ENCODE peak calls at places on chromosomes 2 and 18, in eight cellular contexts. N is bronchial epithelial cell; U is CD8-positive, alpha-beta T cell; O is fibroblast of mammary gland; G is tibial artery; X is lung; K is psoas muscle; P is ovary. F is an unnamed sample.

GRCh38 chr2:113283704-113284284 is 5.1 kb upstream of the PAX8 start:
- DNase-seq in G (peak; percentile 62), N (peak; percentile 88), X (peak; percentile 83), P (peak; percentile 49), O (peak; percentile 86), U (no peak), K (peak; percentile 49), F (no peak)

GRCh38 chr2:152464853-152465470 is 130.0 kb downstream of the FMNL2 start:
- DNase-seq in O (peak; percentile 33), P (peak; percentile 49), K (no peak), N (no peak), G (no peak), U (no peak), X (no peak), F (no peak)

GRCh38 chr2:30756051-30756719 is 51.1 kb downstream of the CAPN13 start:
- DNase-seq in G (no peak), P (no peak), X (no peak), O (no peak), K (no peak), N (peak; percentile 56), U (no peak), F (no peak)

GRCh38 chr2:168216351-168217005 is 30.9 kb downstream of the STK39 start:
- DNase-seq in O (peak; percentile 58), G (no peak), U (no peak), K (no peak), X (no peak), P (no peak), N (no peak), F (no peak)

GRCh38 chr2:214011676-214012075 is 399.2 kb upstream of the VWC2L start:
- DNase-seq in N (no peak), P (no peak), O (no peak), G (no peak), X (no peak), K (no peak), U (no peak), F (no peak)

GRCh38 chr18:69172046-69172445 is 228.6 kb upstream of the DOK6 start:
- DNase-seq in P (no peak), O (peak; percentile 19), N (peak; percentile 13), X (no peak), U (no peak), G (no peak), K (no peak), F (no peak)

GRCh38 chr2:197240018-197240712 is 70.4 kb downstream of the ANKRD44 start:
- DNase-seq in U (no peak), N (no peak), G (no peak), P (no peak), K (no peak), O (no peak), X (no peak), F (no peak)

GRCh38 chr2:27627963-27628766 is 647 bp downstream of the CCDC121 start:
- DNase-seq in X (no peak), K (no peak), N (peak; percentile 98), P (no peak), O (peak; percentile 95), G (no peak), U (no peak), F (no peak)

DNA sequence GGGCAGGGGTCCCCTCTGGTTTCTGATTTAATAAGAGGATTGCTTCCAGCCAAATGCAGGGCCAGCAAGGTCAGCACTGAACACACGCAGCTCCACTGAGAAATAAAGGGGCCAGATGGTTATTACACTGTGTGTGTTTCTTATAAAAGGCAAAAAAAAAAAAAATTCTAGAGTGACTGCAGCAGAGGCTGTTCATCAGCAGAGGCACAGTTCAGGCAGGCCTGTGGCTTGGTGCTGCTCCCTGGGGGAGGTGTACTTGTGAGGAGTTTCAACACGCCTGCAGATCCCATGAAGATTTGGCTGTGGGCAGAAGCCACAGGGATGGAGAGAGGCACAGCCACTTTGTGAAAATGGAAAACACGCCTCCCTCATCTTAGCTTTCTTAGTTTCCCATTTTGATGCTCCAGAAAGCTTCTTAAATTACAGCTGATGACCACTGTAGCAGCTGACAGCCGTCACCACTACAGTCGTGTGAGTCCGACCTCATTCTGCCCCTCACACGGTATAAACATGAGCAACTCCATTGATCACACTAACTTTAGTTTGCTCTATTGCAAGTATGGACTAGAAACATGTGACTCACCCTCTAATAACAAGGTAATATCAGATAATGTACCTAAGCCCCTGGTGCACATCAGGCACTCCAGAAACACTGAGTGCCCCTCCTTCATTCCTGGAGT is 726.5 kb upstream of the RAB6C start:
- DNase-seq in G (no peak), K (no peak), X (no peak), O (no peak), U (no peak), N (peak; percentile 85), P (no peak), F (no peak)
- TF ChIP-seq CTCF in G (no peak), K (no peak), X (no peak), O (no peak), U (no peak), N (no peak), P (no peak), F (no peak)

DNA sequence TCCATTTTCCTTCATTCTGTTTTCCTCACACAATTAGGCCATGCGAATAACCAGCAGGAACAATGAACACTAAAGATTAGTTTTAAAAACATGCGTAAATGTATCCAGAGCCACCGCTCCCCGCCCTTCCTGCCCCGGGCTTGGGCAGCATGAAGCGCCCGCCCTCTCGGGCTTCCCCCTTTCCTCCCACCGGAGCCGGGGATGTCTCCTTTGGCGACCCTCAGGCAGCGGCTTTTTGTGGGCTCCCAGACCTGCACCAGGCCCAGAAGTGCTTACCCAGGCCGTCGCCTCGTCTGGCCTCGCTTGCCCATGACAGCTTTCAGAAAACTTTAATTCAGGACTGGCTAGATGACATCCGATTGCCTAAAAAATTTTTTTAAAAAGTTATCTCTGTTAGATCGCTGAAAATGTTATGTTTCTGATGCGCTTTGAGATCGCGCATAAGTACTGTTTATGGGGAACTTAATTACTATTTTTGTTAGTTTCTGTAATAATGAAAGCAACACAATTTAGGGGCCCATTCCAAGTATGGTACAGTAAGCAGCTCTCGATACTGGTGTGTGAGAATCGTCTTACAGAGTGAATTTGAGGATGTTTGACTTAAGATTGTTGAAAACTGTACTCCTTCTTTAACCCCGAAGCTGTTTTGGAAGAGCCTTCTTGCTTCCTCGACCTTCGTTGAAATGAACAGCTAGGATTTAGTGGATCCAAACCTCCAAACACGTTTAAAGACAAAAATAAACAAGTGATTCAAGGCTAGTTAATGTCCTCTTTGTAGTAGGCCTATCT is 1.1 kb downstream of the MAP3K20 start:
- DNase-seq in U (no peak), K (peak; percentile 51), O (peak; percentile 55), G (peak; percentile 56), N (peak; percentile 56), X (no peak), P (peak; percentile 69), F (no peak)
- TF ChIP-seq CTCF in U (no peak), K (no peak), O (no peak), G (no peak), N (no peak), X (no peak), P (no peak), F (no peak)

GRCh38 chr2:166613226-166613625 is 119.2 kb upstream of the SCN7A start:
- DNase-seq in N (no peak), X (no peak), P (no peak), G (no peak), K (no peak), O (no peak), U (no peak), F (no peak)

GRCh38 chr2:166610180-166610919 is 116.3 kb upstream of the SCN7A start:
- DNase-seq in X (no peak), K (peak; percentile 10), G (no peak), U (no peak), N (no peak), O (no peak), P (no peak), F (no peak)

GRCh38 chr2:166614027-166614426 is 120.0 kb upstream of the SCN7A start:
- DNase-seq in O (no peak), X (no peak), K (no peak), P (no peak), G (no peak), N (no peak), U (no peak), F (no peak)

GRCh38 chr2:166612214-166612613 is 118.2 kb upstream of the SCN7A start:
- DNase-seq in O (no peak), U (no peak), X (no peak), P (no peak), K (no peak), N (no peak), G (no peak), F (no peak)

DNA sequence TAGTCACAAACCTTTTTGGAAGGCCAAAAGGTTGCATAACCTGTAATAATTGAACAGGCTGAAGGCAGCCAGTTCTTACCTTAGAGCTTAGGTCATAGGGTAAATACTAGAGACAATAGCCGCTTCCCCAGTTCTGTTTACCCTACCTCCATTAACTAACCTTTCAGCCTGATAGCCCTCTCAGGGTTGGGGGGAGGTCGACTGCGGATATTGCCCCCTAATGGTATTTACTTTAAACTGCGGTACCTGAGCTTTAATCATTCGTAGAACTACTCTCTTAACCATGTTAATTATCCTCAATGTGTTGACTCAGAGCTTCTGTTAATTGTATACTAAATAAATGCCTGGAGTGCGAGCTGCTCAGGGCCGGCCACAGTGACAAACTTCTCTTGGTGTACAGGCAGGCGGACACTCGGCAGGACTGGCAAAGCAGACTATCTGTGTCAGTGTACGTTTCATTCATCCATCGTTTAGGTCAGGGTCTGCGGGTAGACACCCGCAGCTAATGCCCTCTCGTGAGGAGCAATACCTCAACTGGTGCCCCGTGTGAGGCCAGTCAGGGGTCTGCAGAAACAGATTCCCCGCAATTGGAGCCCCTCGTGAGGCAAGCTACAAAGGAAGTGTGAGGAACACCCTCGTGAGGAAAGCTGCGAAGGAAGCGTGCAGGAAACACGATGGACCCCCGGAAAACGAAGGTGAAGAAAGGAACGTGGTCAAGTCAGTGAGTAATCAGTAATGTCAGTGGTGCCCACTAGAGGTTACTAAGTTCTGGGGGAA is 115.3 kb upstream of the SCN7A start:
- DNase-seq in P (no peak), G (no peak), X (no peak), U (no peak), O (no peak), K (no peak), N (no peak), F (no peak)
- TF ChIP-seq CTCF in P (no peak), G (no peak), X (no peak), U (no peak), O (no peak), K (no peak), N (no peak), F (no peak)

GRCh38 chr2:22901471-22901870 is 483.5 kb upstream of the KLHL29 start:
- DNase-seq in O (no peak), G (no peak), P (no peak), K (no peak), N (peak; percentile 59), U (no peak), X (no peak), F (no peak)

GRCh38 chr2:22903616-22904015 is 481.4 kb upstream of the KLHL29 start:
- DNase-seq in X (no peak), U (no peak), K (no peak), O (no peak), G (no peak), P (no peak), N (no peak), F (no peak)

GRCh38 chr2:22907330-22907729 is 477.6 kb upstream of the KLHL29 start:
- DNase-seq in P (no peak), G (no peak), O (no peak), X (peak; percentile 73), U (no peak), K (no peak), N (no peak), F (no peak)

GRCh38 chr2:22902662-22903165 is 482.3 kb upstream of the KLHL29 start:
- DNase-seq in P (no peak), K (no peak), N (no peak), G (no peak), X (no peak), U (no peak), O (no peak), F (no peak)

DNA sequence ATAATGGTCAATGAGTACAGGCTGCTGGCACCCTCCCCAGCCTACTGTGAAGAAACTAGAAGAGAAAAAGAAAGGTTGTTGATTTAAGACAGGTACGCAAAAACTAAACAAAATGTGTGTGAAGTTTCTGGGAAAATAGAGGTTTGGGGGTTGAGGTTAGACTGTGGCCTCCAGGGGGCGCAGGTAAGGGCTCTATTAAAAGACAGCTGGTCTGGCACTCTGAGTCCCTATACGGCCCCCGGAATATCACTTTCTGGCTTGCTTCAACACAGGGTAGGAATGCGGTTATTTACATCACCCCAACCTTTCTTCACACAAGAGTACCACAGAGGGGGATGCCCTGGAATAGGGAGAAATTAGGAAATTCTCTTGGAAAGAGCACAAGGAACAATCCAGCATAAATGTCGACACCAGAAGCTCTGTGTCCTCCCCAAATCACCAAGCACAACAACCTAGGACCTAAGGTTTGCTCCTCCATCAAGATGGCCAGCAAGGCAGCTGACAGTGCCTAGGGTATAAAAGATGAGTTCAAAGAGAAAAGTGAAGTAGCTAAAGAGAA is 480.8 kb upstream of the KLHL29 start:
- DNase-seq in U (no peak), O (peak; percentile 1), K (peak; percentile 18), P (peak; percentile 33), N (no peak), X (peak; percentile 32), G (no peak), F (no peak)
- TF ChIP-seq CTCF in U (no peak), O (peak; percentile 24), K (peak; percentile 40), P (no peak), N (peak; percentile 40), X (no peak), G (peak; percentile 23), F (no peak)

F was measured in natural killer cell.